ENCODE peak calls at places on chromosome 12, in seven cellular contexts. O is cardiac muscle cell, T is A673, U is sigmoid colon, L is Karpas-422, Y is pancreas, S is A549. X is an unnamed sample.
A peak's percentile ranks its signal among the peaks of the same experiment; 100 is the strongest.

GRCh38 chr12:28209782-28210181 is 19.5 kb downstream of the CCDC91 start:
- DNase-seq in O (peak; percentile 1), T (peak; percentile 24), U (no peak), L (peak; percentile 64), Y (no peak), S (no peak), X (no peak)

GRCh38 chr12:77099799-77100198 is 34.4 kb upstream of the E2F7 start:
- DNase-seq in O (no peak), T (no peak), U (no peak), L (no peak), Y (no peak), S (no peak), X (no peak)

GRCh38 chr12:28574746-28575592 is 384.7 kb downstream of the CCDC91 start:
- DNase-seq in O (no peak), T (no peak), U (no peak), L (no peak), Y (peak; percentile 47), S (no peak), X (no peak)

GRCh38 chr12:92675092-92675865 is 27.5 kb upstream of the PLEKHG7 start:
- DNase-seq in O (no peak), T (no peak), U (no peak), L (no peak), Y (no peak), S (no peak), X (no peak)

GRCh38 chr12:128387811-128388422 is 120.9 kb downstream of the TMEM132C start:
- DNase-seq in O (peak; percentile 80), T (peak; percentile 8), U (no peak), L (peak; percentile 82), Y (peak; percentile 35), S (peak; percentile 30), X (peak; percentile 44)

GRCh38 chr12:27899151-27899661 is 73.3 kb downstream of the PTHLH start:
- DNase-seq in O (peak; percentile 3), T (no peak), U (no peak), L (no peak), Y (no peak), S (no peak), X (no peak)

GRCh38 chr12:991350-992278 is 591 bp downstream of the ERC1 start:
- DNase-seq in O (no peak), T (peak; percentile 22), U (no peak), L (peak; percentile 41), Y (peak; percentile 56), S (peak; percentile 77), X (no peak)

GRCh38 chr12:95200128-95200973 is 16.9 kb downstream of the FGD6 start:
- DNase-seq in O (no peak), T (no peak), U (no peak), L (no peak), Y (no peak), S (no peak), X (no peak)

GRCh38 chr12:66984962-66985361 is 284.2 kb upstream of the CAND1 start:
- DNase-seq in O (no peak), T (no peak), U (no peak), L (no peak), Y (no peak), S (no peak), X (no peak)

GRCh38 chr12:32478858-32479257 is 79.5 kb downstream of the FGD4 start:
- DNase-seq in O (no peak), T (no peak), U (no peak), L (no peak), Y (no peak), S (no peak), X (no peak)

GRCh38 chr12:75759842-75760260 is 248.4 kb upstream of the KRR1 start:
- DNase-seq in O (no peak), T (no peak), U (no peak), L (no peak), Y (no peak), S (no peak), X (no peak)

GRCh38 chr12:120571299-120571698 is 9.9 kb downstream of the POP5 start:
- DNase-seq in O (no peak), T (no peak), U (no peak), L (no peak), Y (no peak), S (no peak), X (no peak)

GRCh38 chr12:117363953-117364486 is 2.6 kb upstream of the NOS1 start:
- DNase-seq in O (no peak), T (no peak), U (no peak), L (no peak), Y (no peak), S (no peak), X (no peak)

GRCh38 chr12:26651566-26652188 is 181.3 kb downstream of the ITPR2 start:
- DNase-seq in O (peak; percentile 58), T (peak; percentile 83), U (no peak), L (peak; percentile 91), Y (no peak), S (peak; percentile 71), X (no peak)

GRCh38 chr12:34303091-34303870 is 281.0 kb downstream of the ALG10 start:
- DNase-seq in O (no peak), T (no peak), U (peak; percentile 40), L (no peak), Y (no peak), S (no peak), X (no peak)

GRCh38 chr12:124361074-124361965 is 66.4 kb downstream of the RFLNA start:
- DNase-seq in O (no peak), T (no peak), U (no peak), L (no peak), Y (no peak), S (no peak), X (no peak)

GRCh38 chr12:98154850-98155249 is 360.5 kb upstream of the TMPO start:
- DNase-seq in O (peak; percentile 38), T (peak; percentile 77), U (no peak), L (peak; percentile 58), Y (no peak), S (no peak), X (no peak)

GRCh38 chr12:67333649-67334048 is 64.5 kb downstream of the CAND1 start:
- DNase-seq in O (no peak), T (no peak), U (no peak), L (no peak), Y (no peak), S (no peak), X (no peak)

GRCh38 chr12:132787877-132788276 is 26.2 kb upstream of the ANKLE2 start:
- DNase-seq in O (no peak), T (no peak), U (no peak), L (no peak), Y (no peak), S (no peak), X (no peak)

GRCh38 chr12:90801776-90802175 is 153.2 kb downstream of the CCER1 start:
- DNase-seq in O (no peak), T (no peak), U (no peak), L (no peak), Y (no peak), S (no peak), X (no peak)

GRCh38 chr12:63086149-63086915 is 64.7 kb downstream of the AVPR1A start:
- DNase-seq in O (no peak), T (no peak), U (no peak), L (no peak), Y (no peak), S (no peak), X (no peak)

GRCh38 chr12:124411291-124411878 is 116.5 kb downstream of the RFLNA start:
- DNase-seq in O (no peak), T (no peak), U (peak; percentile 96), L (no peak), Y (no peak), S (no peak), X (peak; percentile 56)

GRCh38 chr12:120851444-120851843 is 52.7 kb downstream of the SPPL3 start:
- DNase-seq in O (no peak), T (no peak), U (no peak), L (peak; percentile 82), Y (no peak), S (no peak), X (no peak)

GRCh38 chr12:108827941-108828340 is 29.4 kb downstream of the SSH1 start:
- DNase-seq in O (no peak), T (no peak), U (no peak), L (no peak), Y (no peak), S (no peak), X (no peak)

GRCh38 chr12:108823804-108824203 is 33.6 kb downstream of the SSH1 start:
- DNase-seq in O (no peak), T (no peak), U (no peak), L (no peak), Y (no peak), S (no peak), X (no peak)

GRCh38 chr12:108826807-108827721 is 30.3 kb downstream of the SSH1 start:
- DNase-seq in O (no peak), T (no peak), U (no peak), L (no peak), Y (no peak), S (no peak), X (no peak)

GRCh38 chr12:108825205-108825950 is 32.0 kb downstream of the SSH1 start:
- DNase-seq in O (no peak), T (no peak), U (no peak), L (peak; percentile 70), Y (no peak), S (no peak), X (no peak)

DNA sequence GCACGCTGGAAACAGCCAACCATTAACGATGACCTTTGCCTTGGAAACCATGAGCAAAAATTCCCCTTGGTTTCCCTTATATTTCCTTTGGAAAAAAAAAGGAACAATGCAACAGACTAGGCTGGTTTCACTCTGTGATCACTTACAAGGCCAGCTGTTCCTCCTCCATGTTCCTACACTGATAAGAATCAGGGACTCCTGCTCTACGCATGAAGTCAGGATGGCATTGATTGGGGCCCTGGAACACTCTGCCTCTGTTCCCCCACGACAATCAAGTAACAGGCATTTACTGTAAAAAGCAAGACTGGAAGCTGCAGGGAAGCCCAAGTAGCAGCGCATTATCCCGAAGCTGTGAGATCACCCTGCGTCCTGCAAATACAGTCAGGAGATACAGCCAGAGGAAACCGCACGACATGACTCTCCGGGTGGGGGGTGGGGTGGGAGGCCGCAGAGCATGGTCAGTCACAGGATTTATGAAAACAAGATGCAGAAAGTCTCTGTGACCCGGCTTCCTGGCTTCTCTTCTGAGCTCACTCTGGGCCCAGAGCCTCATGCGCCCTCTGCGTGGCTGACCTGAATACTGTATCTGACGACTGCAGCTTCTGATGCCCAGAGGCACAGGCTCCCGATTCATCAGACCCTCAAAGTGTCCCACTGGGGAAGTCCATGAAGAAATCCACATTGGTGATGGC is 31.1 kb downstream of the SSH1 start:
- DNase-seq in O (no peak), T (no peak), U (peak; percentile 88), L (no peak), Y (peak; percentile 52), S (no peak), X (peak; percentile 47)
- H3K4me1 ChIP-seq in O (peaks cover 22% of the 10 kb centered on the region), T (peaks cover 39% of the 10 kb centered on the region), U (peaks cover 70% of the 10 kb centered on the region), L (peaks cover 57% of the 10 kb centered on the region), Y (peaks cover 10% of the 10 kb centered on the region), S (peaks cover 55% of the 10 kb centered on the region), X (peaks cover 14% of the 10 kb centered on the region)

GRCh38 chr12:14261096-14261495 is 104.4 kb upstream of the ATF7IP start:
- DNase-seq in O (no peak), T (no peak), U (no peak), L (no peak), Y (no peak), S (no peak), X (no peak)
- H3K4me3 ChIP-seq in O (no peak overlapping the region), T (no peak overlapping the region), U (peak overlapping the region; percentile 31), L (no peak overlapping the region), Y (no peak overlapping the region), S (no peak overlapping the region), X (no peak overlapping the region)

GRCh38 chr12:57128519-57129247 is 400 bp downstream of the LRP1 start:
- DNase-seq in O (peak; percentile 39), T (no peak), U (peak; percentile 72), L (no peak), Y (no peak), S (no peak), X (peak; percentile 62)
- H3K4me1 ChIP-seq in O (peaks cover 33% of the 10 kb centered on the region), T (peaks cover 14% of the 10 kb centered on the region), U (peaks cover 54% of the 10 kb centered on the region), L (peaks cover 12% of the 10 kb centered on the region), Y (no peaks in the 10 kb centered on the region), S (peaks cover 39% of the 10 kb centered on the region), X (peaks cover 23% of the 10 kb centered on the region)

GRCh38 chr12:51862947-51863346 is 14.4 kb upstream of the FIGNL2 start:
- DNase-seq in O (no peak), T (no peak), U (no peak), L (no peak), Y (no peak), S (no peak), X (no peak)
- H3K4me3 ChIP-seq in O (no peak overlapping the region), T (no peak overlapping the region), U (no peak overlapping the region), L (no peak overlapping the region), Y (no peak overlapping the region), S (no peak overlapping the region), X (no peak overlapping the region)

X was measured in ovary.